ENCODE peak calls at places on chromosomes 16 and 17, in ten cellular contexts. Y is BE2C; V is CD4-positive, alpha-beta memory T cell; R is GM23248; D is EL; O is NAMALWA; P is choroid plexus epithelial cell; U is T-helper 1 cell; X is tibial artery; N is NCI-H82. M is an unnamed sample.

GRCh38 chr17:78040561-78041400 is 82.3 kb downstream of the TNRC6C start:
- DNase-seq in Y (peak), V (peak), R (peak), D (peak), O (no peak), P (no peak), U (peak), X (peak), N (peak), M (peak)

GRCh38 chr16:58843675-58844074 is 109.6 kb upstream of the GOT2 start:
- DNase-seq in Y (no peak), V (no peak), R (peak), D (peak), O (peak), P (peak), U (no peak), X (no peak), N (peak), M (peak)

GRCh38 chr16:49281843-49282642 is 405 bp upstream of the CBLN1 start:
- DNase-seq in Y (peak), V (no peak), R (peak), D (peak), O (no peak), P (peak), U (no peak), X (peak), N (peak), M (peak)

GRCh38 chr17:18093616-18094408 is 6.1 kb downstream of the DRG2 start:
- DNase-seq in Y (peak), V (no peak), R (peak), D (peak), O (peak), P (peak), U (no peak), X (peak), N (peak), M (peak)

GRCh38 chr17:70483624-70484023 is 314.3 kb downstream of the KCNJ2 start:
- DNase-seq in Y (no peak), V (no peak), R (no peak), D (no peak), O (no peak), P (no peak), U (no peak), X (no peak), N (no peak), M (no peak)

GRCh38 chr17:63140255-63140654 is 174.2 kb downstream of the TANC2 start:
- DNase-seq in Y (peak), V (no peak), R (peak), D (peak), O (peak), P (peak), U (no peak), X (peak), N (peak), M (peak)

GRCh38 chr16:68298907-68299515 is 11.7 kb downstream of the SLC7A6OS start:
- DNase-seq in Y (no peak), V (no peak), R (peak), D (peak), O (no peak), P (peak), U (no peak), X (peak), N (peak), M (peak)

GRCh38 chr16:67388591-67388990 is 4.7 kb downstream of the TPPP3 start:
- DNase-seq in Y (no peak), V (no peak), R (no peak), D (no peak), O (no peak), P (no peak), U (no peak), X (no peak), N (peak), M (no peak)

M was measured in IMR-90.